ENCODE peak calls at places on chromosomes 1 and 21, in nine cellular contexts. Y, C, D, W, E, J, A, N and B are unnamed samples.

GRCh38 chr21:46256501-46256994 is 28.0 kb upstream of the LSS start:
- DNase-seq in N (no peak), D (peak), C (no peak), Y (peak), A (no peak), J (no peak), E (no peak), W (no peak), B (no peak)

GRCh38 chr1:96698332-96698983 is 23.1 kb upstream of the PTBP2 start:
- DNase-seq in A (no peak), E (no peak), C (no peak), J (no peak), N (no peak), Y (no peak), D (peak), W (no peak), B (no peak)

GRCh38 chr1:53585116-53585515 is 125.9 kb downstream of the DMRTB1 start:
- DNase-seq in N (no peak), J (peak), E (no peak), C (no peak), Y (peak), W (no peak), A (no peak), D (no peak), B (no peak)

GRCh38 chr1:87200875-87201638 is 127.6 kb upstream of the LMO4 start:
- DNase-seq in A (no peak), N (no peak), W (peak), D (no peak), J (no peak), E (no peak), C (no peak), Y (no peak), B (no peak)

GRCh38 chr1:233614173-233614742 is 352 bp downstream of the KCNK1 start:
- DNase-seq in J (peak), D (peak), C (no peak), Y (no peak), N (peak), W (peak), E (peak), A (no peak), B (no peak)

GRCh38 chr1:156490401-156491032 is 10.1 kb downstream of the MEF2D start:
- DNase-seq in N (peak), J (peak), E (peak), D (peak), C (peak), Y (no peak), W (no peak), A (no peak), B (no peak)

GRCh38 chr1:240611228-240611618 is 732 bp downstream of the GREM2 start:
- DNase-seq in Y (no peak), E (no peak), J (no peak), N (no peak), D (no peak), W (no peak), C (no peak), A (no peak), B (no peak)

GRCh38 chr1:57040831-57041230 is 75.0 kb upstream of the C8B start:
- DNase-seq in C (no peak), Y (no peak), E (no peak), A (no peak), J (no peak), D (no peak), N (no peak), W (no peak), B (no peak)

GRCh38 chr1:143497374-143497747 is 474.4 kb downstream of the FAM72C start:
- DNase-seq in Y (no peak), D (peak), J (no peak), E (no peak), N (peak), W (no peak), A (no peak), C (no peak), B (no peak)

GRCh38 chr1:71088645-71089287 is 7.9 kb upstream of the ZRANB2 start:
- DNase-seq in N (no peak), C (no peak), A (no peak), D (no peak), W (no peak), Y (no peak), J (peak), E (no peak), B (no peak)

GRCh38 chr1:199836430-199836829 is 191.1 kb upstream of the NR5A2 start:
- DNase-seq in N (no peak), E (no peak), D (no peak), W (no peak), Y (no peak), C (no peak), A (no peak), J (no peak), B (no peak)

GRCh38 chr1:166839600-166840308 is 479 bp downstream of the POGK start:
- DNase-seq in J (peak), W (peak), C (peak), Y (peak), D (peak), N (peak), A (no peak), E (peak), B (no peak)

GRCh38 chr1:56301791-56302190 is 277.6 kb downstream of the PLPP3 start:
- DNase-seq in E (no peak), A (no peak), Y (no peak), N (no peak), W (no peak), D (no peak), J (no peak), C (no peak), B (no peak)

GRCh38 chr1:235070819-235071218 is 57.8 kb downstream of the TOMM20 start:
- DNase-seq in E (no peak), A (no peak), J (no peak), Y (no peak), C (no peak), D (no peak), N (no peak), W (no peak), B (no peak)

GRCh38 chr1:83698644-83699043 is 300.3 kb downstream of the TTLL7 start:
- DNase-seq in A (no peak), W (no peak), Y (no peak), D (no peak), J (no peak), C (no peak), E (no peak), N (no peak), B (no peak)

GRCh38 chr1:202085682-202086373 is 36.9 kb upstream of the GPR37L1 start:
- DNase-seq in J (peak), W (peak), E (peak), Y (no peak), D (no peak), C (no peak), A (no peak), N (peak), B (no peak)
- H3K4me3 ChIP-seq in J (no peak), W (no peak), E (no peak), Y (no peak), D (no peak), C (no peak), A (no peak), N (no peak), B (no peak)

DNA sequence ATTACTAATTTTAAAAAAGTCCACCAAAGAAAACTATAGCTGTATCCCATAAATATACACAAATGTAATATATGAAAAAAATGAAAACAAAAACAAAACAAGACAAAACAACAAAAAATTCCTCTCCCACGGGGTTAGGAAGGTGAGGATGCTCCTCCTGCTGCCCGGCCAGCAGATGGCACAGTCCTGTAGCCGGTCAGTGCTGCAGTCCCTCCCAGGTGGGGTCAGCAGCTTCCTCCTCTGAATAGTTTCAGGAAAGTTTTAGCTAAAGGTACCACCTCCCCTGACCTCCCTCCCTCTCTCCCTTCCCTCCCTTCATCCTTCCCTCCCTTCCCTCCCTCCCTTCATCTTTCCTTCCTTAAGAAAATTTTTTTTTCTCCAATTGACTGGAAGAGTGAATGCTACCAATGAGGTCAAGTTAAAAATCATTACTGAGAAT is 67.8 kb upstream of the BCL10 start:
- DNase-seq in A (no peak), W (peak), J (peak), D (no peak), E (peak), C (peak), Y (no peak), N (no peak), B (peak)
- H3K4me3 ChIP-seq in A (no peak), W (no peak), J (no peak), D (no peak), E (no peak), C (no peak), Y (no peak), N (no peak), B (no peak)

GRCh38 chr1:37998089-37998808 is 7.1 kb downstream of the FHL3 start:
- DNase-seq in N (no peak), J (no peak), W (no peak), C (no peak), Y (peak), E (no peak), D (no peak), A (no peak), B (no peak)

GRCh38 chr1:38000233-38000528 is 5.1 kb downstream of the FHL3 start:
- DNase-seq in C (no peak), A (no peak), W (no peak), E (no peak), J (no peak), Y (no peak), D (no peak), N (no peak), B (no peak)

GRCh38 chr1:37998913-37999433 is 6.3 kb downstream of the FHL3 start:
- DNase-seq in D (no peak), N (peak), W (no peak), A (no peak), E (no peak), J (no peak), Y (peak), C (peak), B (no peak)

GRCh38 chr1:37999434-38000232 is 5.7 kb downstream of the FHL3 start:
- DNase-seq in E (no peak), J (no peak), D (peak), Y (peak), A (no peak), C (no peak), N (peak), W (no peak), B (no peak)

DNA sequence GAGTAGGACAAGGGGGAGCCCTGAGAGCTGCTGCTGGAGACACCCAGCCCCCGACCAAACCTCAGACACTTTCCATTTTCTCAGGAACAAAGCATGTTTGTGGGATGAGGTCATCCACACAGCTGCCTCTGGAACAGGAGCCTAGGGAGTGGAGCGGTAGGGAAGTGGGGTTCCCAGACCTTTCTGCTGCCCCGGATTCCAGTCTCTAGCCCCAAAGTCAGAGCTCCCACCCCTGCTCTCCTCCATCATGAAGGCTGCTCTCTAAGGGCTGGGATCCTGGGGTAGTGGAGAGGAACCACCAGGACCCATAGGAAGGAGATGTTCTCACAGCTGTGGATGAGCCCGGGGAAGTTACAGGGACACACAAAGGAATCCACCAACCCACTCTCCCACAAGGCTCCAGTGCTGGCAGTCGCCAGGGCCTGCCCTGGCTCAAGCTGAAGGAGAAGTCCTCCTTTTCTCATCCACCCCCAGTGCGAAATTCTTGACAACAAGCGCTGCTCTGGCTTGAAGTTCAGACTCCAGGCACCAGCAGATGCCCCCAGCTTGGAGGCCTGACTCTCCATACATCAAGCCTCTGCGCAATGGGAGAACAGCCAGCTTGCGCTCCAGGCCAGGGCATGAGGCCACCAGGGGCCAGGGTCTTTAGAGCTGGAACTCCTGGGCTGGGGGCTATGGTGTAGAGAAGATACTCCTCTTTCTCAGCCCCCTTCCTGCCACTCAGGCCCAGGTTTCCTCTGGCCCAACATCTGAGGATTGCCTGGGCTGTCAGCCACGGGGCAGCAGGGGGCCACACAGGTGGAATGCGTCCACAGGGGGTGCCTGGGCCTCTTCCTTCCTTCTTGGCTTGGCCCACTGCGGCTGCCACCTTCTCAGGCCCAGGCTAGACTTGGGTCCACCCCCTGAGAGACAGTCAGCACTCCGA is 4.5 kb downstream of the FHL3 start:
- DNase-seq in E (no peak), N (peak), J (no peak), A (no peak), C (peak), W (no peak), Y (peak), D (peak), B (peak)
- H3K4me3 ChIP-seq in E (no peak), N (no peak), J (no peak), A (no peak), C (peak), W (no peak), Y (no peak), D (peak), B (no peak)

GRCh38 chr1:162691999-162692575 is 59.8 kb downstream of the DDR2 start:
- DNase-seq in D (no peak), Y (no peak), C (no peak), E (no peak), W (no peak), N (no peak), J (no peak), A (no peak), B (no peak)
- H3K4me3 ChIP-seq in D (no peak), Y (no peak), C (no peak), E (no peak), W (no peak), N (no peak), J (no peak), A (no peak), B (no peak)

GRCh38 chr1:207883104-207883651 is 27.7 kb downstream of the CD34 start:
- DNase-seq in N (no peak), J (no peak), A (no peak), Y (no peak), D (no peak), E (no peak), C (no peak), W (no peak), B (no peak)

GRCh38 chr1:207885129-207886032 is 25.5 kb downstream of the CD34 start:
- DNase-seq in Y (peak), C (peak), N (peak), E (peak), J (peak), A (peak), W (peak), D (peak), B (peak)

GRCh38 chr1:207884276-207885029 is 26.5 kb downstream of the CD34 start:
- DNase-seq in D (no peak), Y (no peak), W (no peak), A (no peak), C (no peak), N (no peak), E (no peak), J (no peak), B (no peak)

GRCh38 chr1:207883660-207884245 is 27.2 kb downstream of the CD34 start:
- DNase-seq in E (no peak), J (no peak), N (no peak), Y (no peak), C (no peak), A (no peak), D (no peak), W (no peak), B (no peak)

GRCh38 chr1:207882692-207883091 is 28.2 kb downstream of the CD34 start:
- DNase-seq in W (no peak), E (no peak), J (no peak), C (no peak), Y (no peak), A (no peak), N (no peak), D (no peak), B (no peak)
- H3K4me3 ChIP-seq in W (no peak), E (no peak), J (no peak), C (no peak), Y (no peak), A (no peak), N (no peak), D (no peak), B (no peak)

GRCh38 chr21:45248301-45248892 is 39.3 kb downstream of the POFUT2 start:
- DNase-seq in E (no peak), A (no peak), N (no peak), Y (no peak), W (no peak), D (no peak), J (no peak), C (no peak), B (no peak)
- H3K4me3 ChIP-seq in E (no peak), A (no peak), N (no peak), Y (no peak), W (no peak), D (peak), J (no peak), C (peak), B (no peak)